ENCODE peak calls at places on chromosomes 1 and 21, in four cellular contexts. M is spleen, K is thyroid gland, T is neural crest cell. R is an unnamed sample.

GRCh38 chr1:159556931-159557369 is 21.1 kb upstream of the OR10J5 start:
- DNase-seq in M (no peak), K (no peak), T (no peak), R (no peak)

GRCh38 chr21:42028754-42029385 is 18.7 kb upstream of the ZBTB21 start:
- DNase-seq in M (no peak), K (no peak), T (no peak), R (no peak)

GRCh38 chr1:89965203-89965900 is 29.6 kb upstream of the ZNF326 start:
- DNase-seq in M (no peak), K (no peak), T (no peak), R (no peak)

GRCh38 chr1:226110249-226111108 is 48.0 kb downstream of the H3-3A start:
- DNase-seq in M (peak), K (peak), T (peak), R (no peak)

GRCh38 chr1:29282924-29283803 is 46.8 kb downstream of the PTPRU start:
- DNase-seq in M (no peak), K (peak), T (peak), R (no peak)

GRCh38 chr1:116911779-116912469 is 2.2 kb downstream of the PTGFRN start:
- DNase-seq in M (no peak), K (no peak), T (no peak), R (no peak)

GRCh38 chr1:6911229-6911941 is 126.1 kb downstream of the CAMTA1 start:
- DNase-seq in M (no peak), K (no peak), T (no peak), R (no peak)

GRCh38 chr1:8604041-8604942 is 213.1 kb downstream of the RERE start:
- DNase-seq in M (no peak), K (no peak), T (no peak), R (no peak)

GRCh38 chr1:84037758-84038611 is 39.1 kb upstream of the TTLL7 start:
- DNase-seq in M (no peak), K (no peak), T (no peak), R (no peak)

GRCh38 chr1:12468323-12468722 is 149.7 kb downstream of the DHRS3 start:
- DNase-seq in M (no peak), K (no peak), T (no peak), R (no peak)

GRCh38 chr1:181141431-181141910 is 53.0 kb downstream of the IER5 start:
- DNase-seq in M (peak), K (no peak), T (no peak), R (peak)

GRCh38 chr1:183630748-183631147 is 4.8 kb downstream of the ARPC5 start:
- DNase-seq in M (no peak), K (no peak), T (no peak), R (no peak)

GRCh38 chr1:44826375-44827196 is 16.5 kb downstream of the PTCH2 start:
- DNase-seq in M (peak), K (no peak), T (no peak), R (no peak)

GRCh38 chr1:34236089-34236488 is 59.4 kb downstream of the C1orf94 start:
- DNase-seq in M (no peak), K (no peak), T (no peak), R (no peak)

GRCh38 chr21:33355996-33356395 is 31.2 kb downstream of the IFNAR1 start:
- DNase-seq in M (no peak), K (no peak), T (no peak), R (no peak)

GRCh38 chr1:22118291-22118992 is 24.5 kb downstream of the WNT4 start:
- DNase-seq in M (peak), K (no peak), T (no peak), R (no peak)

GRCh38 chr21:44006017-44006624 is 6.0 kb upstream of the TRAPPC10 start:
- DNase-seq in M (no peak), K (no peak), T (no peak), R (peak)

GRCh38 chr1:100354971-100355394 is 2.7 kb downstream of the CDC14A start:
- DNase-seq in M (no peak), K (peak), T (no peak), R (no peak)

GRCh38 chr1:19377812-19378718 is 65.9 kb downstream of the SLC66A1 start:
- DNase-seq in M (no peak), K (no peak), T (no peak), R (no peak)

GRCh38 chr1:22291494-22291893 is 148.6 kb upstream of the WNT4 start:
- DNase-seq in M (no peak), K (no peak), T (no peak), R (no peak)

GRCh38 chr1:110620250-110620615 is 14.1 kb upstream of the KCNA2 start:
- DNase-seq in M (peak), K (peak), T (no peak), R (no peak)

GRCh38 chr1:230281531-230281930 is 144.6 kb downstream of the PGBD5 start:
- DNase-seq in M (peak), K (no peak), T (no peak), R (no peak)

GRCh38 chr1:28878796-28879195 is 35.6 kb upstream of the EPB41 start:
- DNase-seq in M (no peak), K (no peak), T (no peak), R (no peak)

DNA sequence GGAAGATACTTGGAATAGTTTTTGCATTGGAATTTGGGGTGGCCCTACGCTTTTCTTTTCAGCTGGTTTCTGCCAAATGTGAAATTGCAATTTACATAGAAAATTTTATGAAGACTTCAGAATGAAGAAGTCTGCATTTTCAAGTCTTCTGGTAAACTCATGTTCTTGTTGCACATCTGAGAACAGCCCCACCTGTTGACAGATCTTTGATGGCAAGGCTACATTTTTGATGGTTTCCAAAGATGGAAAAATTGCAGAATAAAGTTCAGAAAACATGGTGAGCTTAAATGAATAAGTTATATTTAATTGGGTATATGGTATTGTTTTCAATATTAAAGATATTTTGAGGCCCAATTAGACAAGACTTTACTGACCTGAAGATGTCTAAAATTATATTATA is 25.4 kb downstream of the OLFM3 start:
- DNase-seq in M (no peak), K (no peak), T (no peak), R (no peak)
- TF ChIP-seq CTCF in M (no peak), K (no peak), T (peak), R (no peak)

DNA sequence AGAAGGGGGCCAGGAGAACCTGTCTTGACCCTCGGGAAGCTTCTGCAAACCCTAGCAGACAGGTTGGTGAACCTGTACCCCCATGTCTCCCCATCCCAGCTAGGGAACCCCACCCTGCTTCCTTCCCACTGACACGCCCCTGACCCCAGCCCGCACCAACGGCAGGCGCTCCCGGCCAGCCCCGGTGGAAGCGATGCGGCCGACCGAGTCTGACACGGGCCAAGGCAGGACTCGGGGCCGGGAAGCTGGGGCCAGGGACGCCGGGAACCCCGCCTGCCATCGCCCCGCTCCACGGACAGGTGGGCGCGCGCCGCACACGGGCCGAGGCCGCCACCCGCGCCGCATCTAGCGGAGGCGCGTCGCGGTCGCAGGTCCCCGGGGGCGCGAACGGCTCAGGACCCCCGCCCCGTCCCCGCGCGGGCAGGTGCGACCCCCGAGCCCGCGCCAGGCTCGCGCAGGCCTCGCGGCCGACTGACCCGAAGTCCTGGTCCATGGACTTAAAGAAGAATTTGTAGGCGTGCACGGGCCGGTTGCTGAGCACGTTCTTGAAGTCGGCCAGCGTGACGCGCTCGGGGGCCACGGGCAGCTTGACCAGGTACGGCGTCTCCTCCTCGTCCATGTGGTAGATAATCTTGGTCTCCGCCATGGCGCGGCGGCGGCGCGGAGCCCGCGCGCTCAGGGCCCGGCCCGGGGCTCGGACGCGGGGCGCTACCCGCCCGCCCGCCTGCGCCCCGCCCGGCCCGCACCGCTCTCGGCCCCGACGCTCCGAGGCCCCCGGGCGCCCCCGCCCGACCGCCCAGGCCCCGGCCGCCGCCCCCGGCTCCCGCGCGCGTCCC is 580 bp downstream of the DVL1 start:
- DNase-seq in M (peak), K (peak), T (no peak), R (no peak)
- TF ChIP-seq CTCF in M (no peak), K (no peak), T (no peak), R (no peak)

GRCh38 chr1:109547412-109548320 is 749 bp upstream of the GNAI3 start:
- DNase-seq in M (no peak), K (peak), T (no peak), R (no peak)
- TF ChIP-seq CTCF in M (no peak), K (no peak), T (no peak), R (no peak)

GRCh38 chr21:37087188-37087587 is 14.1 kb downstream of the TTC3 start:
- DNase-seq in M (no peak), K (no peak), T (no peak), R (no peak)
- TF ChIP-seq CTCF in M (no peak), K (no peak), T (peak), R (peak)